ENCODE peak calls at places on chromosomes 3 and 15, in four cellular contexts. One of them, this sample, is unnamed.

GRCh38 chr3:169812844-169813677 is at the start of the genes LRRC34 and LRRIQ4:
- DNase-seq in mucosa of descending colon: peak; percentile 82
- DNase-seq in Caco-2: no peak
- DNase-seq in AG04449: no peak
- DNase-seq in this sample: peak; percentile 50

GRCh38 chr15:57153140-57153539 is 223.2 kb upstream of the CGNL1 start:
- DNase-seq in mucosa of descending colon: no peak
- DNase-seq in Caco-2: no peak
- DNase-seq in AG04449: no peak
- DNase-seq in this sample: no peak

GRCh38 chr15:92149029-92149428 is 244.7 kb upstream of the ST8SIA2 start:
- DNase-seq in mucosa of descending colon: no peak
- DNase-seq in Caco-2: no peak
- DNase-seq in AG04449: no peak
- DNase-seq in this sample: no peak

GRCh38 chr15:25250011-25250596 is 188.7 kb downstream of the UBE3A start:
- DNase-seq in mucosa of descending colon: no peak
- DNase-seq in Caco-2: no peak
- DNase-seq in AG04449: no peak
- DNase-seq in this sample: no peak

GRCh38 chr3:69088033-69088432 is 3.3 kb downstream of the ARL6IP5 start:
- DNase-seq in mucosa of descending colon: no peak
- DNase-seq in Caco-2: no peak
- DNase-seq in AG04449: no peak
- DNase-seq in this sample: peak; percentile 45

GRCh38 chr15:57914350-57915055 is 151.0 kb downstream of the ALDH1A2 start:
- DNase-seq in mucosa of descending colon: peak; percentile 52
- DNase-seq in Caco-2: no peak
- DNase-seq in AG04449: no peak
- DNase-seq in this sample: no peak

GRCh38 chr3:123464211-123464610 is 15.3 kb upstream of the ADCY5 start:
- DNase-seq in mucosa of descending colon: no peak
- DNase-seq in Caco-2: no peak
- DNase-seq in AG04449: no peak
- DNase-seq in this sample: no peak

GRCh38 chr15:95647878-95648277 is 682.6 kb upstream of the NR2F2 start:
- DNase-seq in mucosa of descending colon: no peak
- DNase-seq in Caco-2: no peak
- DNase-seq in AG04449: no peak
- DNase-seq in this sample: no peak

GRCh38 chr3:107942244-107942643 is 148.6 kb downstream of the CD47 start:
- DNase-seq in mucosa of descending colon: no peak
- DNase-seq in Caco-2: no peak
- DNase-seq in AG04449: no peak
- DNase-seq in this sample: no peak

GRCh38 chr3:15305366-15305844 is 27.0 kb downstream of the SH3BP5 start:
- DNase-seq in mucosa of descending colon: no peak
- DNase-seq in Caco-2: peak; percentile 95
- DNase-seq in AG04449: no peak
- DNase-seq in this sample: no peak

GRCh38 chr3:101230618-101231017 is 89.8 kb downstream of the IMPG2 start:
- DNase-seq in mucosa of descending colon: no peak
- DNase-seq in Caco-2: no peak
- DNase-seq in AG04449: no peak
- DNase-seq in this sample: no peak

GRCh38 chr3:101228441-101228840 is 91.9 kb downstream of the IMPG2 start:
- DNase-seq in mucosa of descending colon: no peak
- DNase-seq in Caco-2: no peak
- DNase-seq in AG04449: no peak
- DNase-seq in this sample: no peak

GRCh38 chr3:101224739-101225138 is 95.6 kb downstream of the IMPG2 start:
- DNase-seq in mucosa of descending colon: no peak
- DNase-seq in Caco-2: no peak
- DNase-seq in AG04449: no peak
- DNase-seq in this sample: no peak

GRCh38 chr3:101235048-101235447 is 85.3 kb downstream of the IMPG2 start:
- DNase-seq in mucosa of descending colon: no peak
- DNase-seq in Caco-2: no peak
- DNase-seq in AG04449: no peak
- DNase-seq in this sample: no peak

GRCh38 chr3:101229681-101230080 is 90.7 kb downstream of the IMPG2 start:
- DNase-seq in mucosa of descending colon: peak; percentile 10
- DNase-seq in Caco-2: no peak
- DNase-seq in AG04449: no peak
- DNase-seq in this sample: no peak
- TF ChIP-seq CTCF in mucosa of descending colon: no peak
- TF ChIP-seq CTCF in Caco-2: no peak
- TF ChIP-seq CTCF in AG04449: peak; percentile 13
- TF ChIP-seq CTCF in this sample: no peak

GRCh38 chr3:154086286-154086685 is 34.9 kb upstream of the ARHGEF26 start:
- DNase-seq in mucosa of descending colon: no peak
- DNase-seq in Caco-2: no peak
- DNase-seq in AG04449: no peak
- DNase-seq in this sample: no peak
- H3K4me3 ChIP-seq in mucosa of descending colon: no peak overlapping the region
- H3K4me3 ChIP-seq in Caco-2: no peak overlapping the region
- H3K4me3 ChIP-seq in AG04449: no peak overlapping the region
- H3K4me3 ChIP-seq in this sample: no peak overlapping the region

GRCh38 chr15:100335335-100335999 is 6.3 kb downstream of the ADAMTS17 start:
- DNase-seq in mucosa of descending colon: no peak
- DNase-seq in Caco-2: no peak
- DNase-seq in AG04449: no peak
- DNase-seq in this sample: no peak

GRCh38 chr15:100334456-100334855 is 7.3 kb downstream of the ADAMTS17 start:
- DNase-seq in mucosa of descending colon: no peak
- DNase-seq in Caco-2: no peak
- DNase-seq in AG04449: no peak
- DNase-seq in this sample: no peak

GRCh38 chr15:100334015-100334414 is 7.8 kb downstream of the ADAMTS17 start:
- DNase-seq in mucosa of descending colon: no peak
- DNase-seq in Caco-2: no peak
- DNase-seq in AG04449: no peak
- DNase-seq in this sample: no peak

GRCh38 chr15:100336061-100336460 is 5.7 kb downstream of the ADAMTS17 start:
- DNase-seq in mucosa of descending colon: no peak
- DNase-seq in Caco-2: no peak
- DNase-seq in AG04449: no peak
- DNase-seq in this sample: no peak

DNA sequence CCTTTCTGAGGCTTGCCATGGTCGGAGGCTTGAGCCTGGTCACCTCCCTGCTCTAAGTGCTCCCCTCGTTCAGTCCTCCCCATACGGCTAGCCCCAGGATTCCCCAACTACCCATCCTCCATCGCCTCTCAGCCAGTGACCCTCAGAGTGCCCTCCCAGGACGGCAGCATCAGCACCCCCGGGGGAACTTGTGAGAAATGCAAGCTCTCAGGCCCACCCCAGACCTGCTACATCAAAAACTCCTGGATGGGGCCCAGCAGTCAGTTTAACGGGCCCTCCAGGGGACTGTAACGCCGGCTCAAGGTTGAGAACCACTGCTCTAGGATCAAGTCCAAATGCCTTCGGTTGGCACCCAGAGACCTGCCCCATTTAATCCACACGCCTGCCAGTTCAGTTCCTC is 6.9 kb downstream of the ADAMTS17 start:
- DNase-seq in mucosa of descending colon: no peak
- DNase-seq in Caco-2: no peak
- DNase-seq in AG04449: no peak
- DNase-seq in this sample: no peak
- TF ChIP-seq CTCF in mucosa of descending colon: no peak
- TF ChIP-seq CTCF in Caco-2: no peak
- TF ChIP-seq CTCF in AG04449: no peak
- TF ChIP-seq CTCF in this sample: no peak

GRCh38 chr3:13782501-13782900 is 97.4 kb downstream of the WNT7A start:
- DNase-seq in mucosa of descending colon: no peak
- DNase-seq in Caco-2: no peak
- DNase-seq in AG04449: no peak
- DNase-seq in this sample: no peak
- H3K4me3 ChIP-seq in mucosa of descending colon: no peak overlapping the region
- H3K4me3 ChIP-seq in Caco-2: no peak overlapping the region
- H3K4me3 ChIP-seq in AG04449: no peak overlapping the region
- H3K4me3 ChIP-seq in this sample: no peak overlapping the region

GRCh38 chr15:100078511-100079220 is 263.1 kb downstream of the ADAMTS17 start:
- DNase-seq in mucosa of descending colon: no peak
- DNase-seq in Caco-2: no peak
- DNase-seq in AG04449: no peak
- DNase-seq in this sample: no peak
- TF ChIP-seq CTCF in mucosa of descending colon: no peak
- TF ChIP-seq CTCF in Caco-2: no peak
- TF ChIP-seq CTCF in AG04449: no peak
- TF ChIP-seq CTCF in this sample: no peak

DNA sequence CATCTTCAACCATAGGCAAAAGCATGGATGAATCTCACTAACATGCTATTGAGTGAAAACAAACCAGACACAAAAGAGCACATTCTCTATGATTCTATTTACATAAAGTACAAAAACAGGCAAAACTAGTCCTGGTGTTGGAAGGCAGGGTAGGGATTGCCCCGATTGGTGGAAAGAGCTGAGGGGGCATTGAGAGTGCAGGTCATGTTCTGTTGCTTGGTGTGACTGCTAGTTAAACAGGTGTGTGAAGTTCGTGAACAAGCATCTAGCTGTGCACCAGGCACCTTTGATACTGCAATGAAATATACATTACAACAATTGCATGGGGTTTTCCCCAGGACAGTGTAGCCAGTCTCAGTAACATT is 26.3 kb upstream of the THRB start:
- DNase-seq in mucosa of descending colon: no peak
- DNase-seq in Caco-2: no peak
- DNase-seq in AG04449: no peak
- DNase-seq in this sample: no peak
- H3K4me3 ChIP-seq in mucosa of descending colon: no peak overlapping the region
- H3K4me3 ChIP-seq in Caco-2: peak overlapping the region; percentile 51
- H3K4me3 ChIP-seq in AG04449: peak overlapping the region; percentile 45
- H3K4me3 ChIP-seq in this sample: peak overlapping the region; percentile 52

This sample was measured in kidney epithelial cell.